ENCODE peak calls at places on chromosomes 3 and 15, in nine cellular contexts. G is NCI-H1417; F is AG08396; A is CD8-positive, alpha-beta memory T cell; E is Right ventricle myocardium superior; O is substantia nigra; R is A172; L is posterior cingulate gyrus; K is heart left ventricle. J is an unnamed sample.

GRCh38 chr15:100849021-100849831 is 30.4 kb upstream of the ALDH1A3 start:
- DNase-seq in G (peak), F (peak), A (peak), E (no peak), O (no peak), R (no peak), L (no peak), K (peak), J (no peak)

GRCh38 chr3:11640009-11640673 is 3.6 kb downstream of the VGLL4 start:
- DNase-seq in G (peak), F (no peak), A (no peak), E (no peak), O (no peak), R (no peak), L (no peak), K (no peak), J (no peak)

GRCh38 chr3:100047455-100048141 is 66.7 kb downstream of the FILIP1L start:
- DNase-seq in G (peak), F (peak), A (no peak), E (no peak), O (no peak), R (peak), L (no peak), K (no peak), J (peak)

GRCh38 chr3:67635257-67635656 is 19.2 kb downstream of the SUCLG2 start:
- DNase-seq in G (no peak), F (peak), A (no peak), E (no peak), O (no peak), R (peak), L (no peak), K (no peak), J (no peak)

GRCh38 chr3:160893207-160893606 is 137.2 kb downstream of the PPM1L start:
- DNase-seq in G (no peak), F (no peak), A (no peak), E (no peak), O (no peak), R (no peak), L (no peak), K (no peak), J (no peak)

GRCh38 chr3:63972196-63972595 is 51.1 kb downstream of the PSMD6 start:
- DNase-seq in G (no peak), F (peak), A (no peak), E (no peak), O (no peak), R (no peak), L (no peak), K (no peak), J (no peak)

GRCh38 chr15:64092075-64092820 is 1.4 kb downstream of the CIAO2A start:
- DNase-seq in G (peak), F (no peak), A (no peak), E (no peak), O (no peak), R (no peak), L (no peak), K (no peak), J (no peak)

GRCh38 chr15:95644476-95644875 is 686.0 kb upstream of the NR2F2 start:
- DNase-seq in G (peak), F (no peak), A (no peak), E (no peak), O (no peak), R (no peak), L (no peak), K (no peak), J (no peak)

GRCh38 chr3:72614394-72615074 is 233.7 kb downstream of the SHQ1 start:
- DNase-seq in G (no peak), F (no peak), A (no peak), E (no peak), O (no peak), R (no peak), L (no peak), K (no peak), J (peak)

GRCh38 chr15:88029696-88030095 is 226.8 kb downstream of the NTRK3 start:
- DNase-seq in G (no peak), F (no peak), A (no peak), E (no peak), O (no peak), R (peak), L (no peak), K (no peak), J (no peak)

GRCh38 chr3:120471643-120472042 is 20.9 kb upstream of the FSTL1 start:
- DNase-seq in G (no peak), F (no peak), A (no peak), E (no peak), O (no peak), R (peak), L (no peak), K (no peak), J (no peak)